ENCODE peak calls at places on chromosomes 16 and 17, in ten cellular contexts. T is K562, F is A549, P is uterus, C is IMR-90, V is prostate gland, X is Peyer's patch, Z is sigmoid colon, E is esophagus squamous epithelium, K is ovary. H is an unnamed sample.
A peak's percentile ranks its signal among the peaks of the same experiment; 100 is the strongest.

GRCh38 chr17:21573961-21574610 is 118.2 kb upstream of the KCNJ18 start:
- DNase-seq in T (peak; percentile 11), F (no peak), P (peak; percentile 72), C (peak; percentile 68), V (no peak), X (no peak), Z (peak; percentile 85), E (no peak), K (peak; percentile 77), H (no peak)

GRCh38 chr17:6482105-6482455 is 37.8 kb downstream of the PIMREG start:
- DNase-seq in T (no peak), F (no peak), P (no peak), C (no peak), V (no peak), X (no peak), Z (no peak), E (no peak), K (no peak), H (no peak)

GRCh38 chr17:2982854-2983636 is 80.4 kb downstream of the OR1D5 start:
- DNase-seq in T (peak; percentile 10), F (peak; percentile 89), P (peak; percentile 88), C (peak; percentile 89), V (no peak), X (no peak), Z (peak; percentile 95), E (no peak), K (peak; percentile 90), H (no peak)

GRCh38 chr16:7330709-7331108 is 1.9 kb upstream of the RBFOX1 start:
- DNase-seq in T (no peak), F (no peak), P (no peak), C (no peak), V (no peak), X (no peak), Z (no peak), E (no peak), K (no peak), H (no peak)

GRCh38 chr17:63834431-63835166 is 7.1 kb upstream of the FTSJ3 start:
- DNase-seq in T (peak; percentile 89), F (peak; percentile 92), P (no peak), C (peak; percentile 85), V (peak; percentile 60), X (peak; percentile 54), Z (peak; percentile 64), E (no peak), K (no peak), H (no peak)

GRCh38 chr17:14307560-14308024 is 6.7 kb downstream of the HS3ST3B1 start:
- DNase-seq in T (peak; percentile 33), F (no peak), P (no peak), C (peak; percentile 83), V (no peak), X (no peak), Z (no peak), E (no peak), K (no peak), H (no peak)

GRCh38 chr17:61310611-61311010 is 89.0 kb upstream of the TBX2 start:
- DNase-seq in T (no peak), F (no peak), P (no peak), C (no peak), V (no peak), X (no peak), Z (no peak), E (no peak), K (no peak), H (no peak)

GRCh38 chr16:56970934-56971767 is 9.4 kb downstream of the CETP start:
- DNase-seq in T (no peak), F (no peak), P (no peak), C (peak; percentile 19), V (no peak), X (peak; percentile 54), Z (no peak), E (no peak), K (no peak), H (no peak)

GRCh38 chr17:45935197-45935709 is 40.9 kb downstream of the MAPT start:
- DNase-seq in T (no peak), F (no peak), P (no peak), C (no peak), V (no peak), X (no peak), Z (no peak), E (no peak), K (no peak), H (no peak)

GRCh38 chr17:49994085-49995054 is 654 bp downstream of the DLX3 start:
- DNase-seq in T (no peak), F (no peak), P (no peak), C (no peak), V (no peak), X (no peak), Z (no peak), E (no peak), K (no peak), H (no peak)

DNA sequence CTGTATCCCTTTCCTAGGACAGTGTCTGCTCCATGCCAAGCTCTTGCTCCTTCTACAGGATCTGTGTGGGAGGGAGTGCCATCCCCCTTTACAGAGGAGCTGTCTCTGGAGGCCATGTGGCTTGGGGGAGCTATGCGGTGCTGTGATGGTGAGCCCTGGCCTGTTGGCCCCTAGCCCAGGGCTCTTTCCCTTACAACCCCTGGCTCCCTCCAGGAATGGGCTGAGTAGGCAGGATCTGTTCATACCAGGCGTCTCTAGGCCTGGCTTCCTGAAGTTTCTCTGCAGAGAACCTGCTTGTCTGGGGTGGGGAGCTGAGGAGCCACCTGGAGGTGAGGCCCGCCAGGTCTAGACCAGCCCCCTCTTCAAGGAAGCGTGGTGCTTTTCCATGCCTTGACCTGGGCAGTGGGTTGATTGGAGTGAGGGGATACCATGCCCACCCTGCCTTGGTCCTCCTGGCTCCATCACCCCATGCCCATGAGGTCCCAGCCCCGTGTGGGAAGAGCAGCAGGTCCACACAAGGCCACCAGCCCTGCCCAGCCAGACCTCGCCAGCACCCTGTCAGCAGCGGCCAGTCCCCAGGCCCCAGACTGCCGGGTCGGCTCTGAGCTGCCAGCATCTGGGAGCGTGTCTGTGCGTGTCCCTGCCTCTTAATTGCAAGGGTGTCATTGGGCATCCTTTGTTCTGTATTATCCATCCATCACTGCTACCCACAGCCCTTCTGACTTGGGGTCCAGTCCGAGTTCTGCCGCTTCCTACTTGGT is 14.7 kb downstream of the LLGL2 start:
- DNase-seq in T (no peak), F (no peak), P (no peak), C (no peak), V (no peak), X (no peak), Z (no peak), E (no peak), K (no peak), H (no peak)
- H3K4me1 ChIP-seq in T (peaks cover 40% of the 10 kb centered on the region), F (peaks cover 18% of the 10 kb centered on the region), P (no peaks in the 10 kb centered on the region), C (no peaks in the 10 kb centered on the region), V (no peaks in the 10 kb centered on the region), X (peaks cover 61% of the 10 kb centered on the region), Z (no peaks in the 10 kb centered on the region), E (peaks cover 7% of the 10 kb centered on the region), K (no peaks in the 10 kb centered on the region), H (peaks cover 7% of the 10 kb centered on the region)

DNA sequence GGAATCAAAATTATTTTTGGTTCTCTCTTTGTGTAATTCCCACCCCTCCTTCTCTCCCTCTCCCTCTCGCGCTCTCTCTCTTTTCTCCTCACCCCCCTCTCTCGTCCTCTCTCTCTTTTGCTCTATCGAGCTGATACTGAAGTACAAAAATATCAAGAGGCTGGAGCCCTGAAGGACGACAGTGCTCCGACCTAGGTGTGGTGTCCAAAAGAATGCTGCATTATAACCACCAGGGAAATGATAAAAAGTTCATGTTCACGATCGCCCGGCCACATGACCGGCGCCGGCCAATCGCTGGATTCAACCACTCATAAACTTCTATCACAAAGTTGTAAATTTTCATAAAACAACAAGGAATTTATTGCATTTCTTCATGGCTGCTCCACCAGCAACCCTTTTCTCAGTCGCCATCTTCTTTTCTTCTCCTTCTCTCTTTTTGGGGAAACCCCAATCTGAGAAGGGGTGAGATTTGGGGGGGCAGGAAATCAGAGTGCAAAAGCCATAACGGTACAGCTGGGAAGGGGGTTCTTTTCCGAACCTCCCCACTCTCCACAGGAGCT is at the start of gene HOXB6:
- DNase-seq in T (peak; percentile 77), F (peak; percentile 67), P (no peak), C (no peak), V (no peak), X (no peak), Z (no peak), E (no peak), K (no peak), H (no peak)
- TF ChIP-seq POLR2A in T (peak; percentile 80), F (peak; percentile 62), P (peak; percentile 39), C (no peak), V (no peak), X (peak; percentile 83), Z (peak; percentile 76), E (no peak), K (no peak), H (no peak)

DNA sequence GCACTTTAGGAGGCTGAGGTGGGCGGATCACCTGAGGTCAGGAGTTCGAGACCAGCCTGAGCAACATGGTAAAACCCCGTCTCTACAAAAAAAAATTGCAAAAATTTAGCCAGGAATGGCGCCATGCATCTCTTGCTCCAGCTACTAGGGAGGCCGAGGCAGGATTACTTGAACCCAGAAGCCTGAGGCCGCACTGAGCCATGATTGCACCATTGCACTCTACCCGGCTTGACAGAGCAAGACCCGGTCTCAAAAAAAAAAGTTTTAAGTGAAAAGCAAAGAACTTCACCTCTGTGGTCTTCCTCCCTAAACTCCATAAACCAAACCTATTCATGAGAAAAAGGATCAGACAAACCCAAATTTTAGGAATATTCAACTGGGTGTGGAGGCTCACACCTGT is 7.0 kb downstream of the CD2BP2 start:
- DNase-seq in T (no peak), F (no peak), P (no peak), C (no peak), V (no peak), X (no peak), Z (no peak), E (no peak), K (no peak), H (no peak)
- H3K4me1 ChIP-seq in T (peaks cover 5% of the 10 kb centered on the region), F (peaks cover 20% of the 10 kb centered on the region), P (peaks cover 8% of the 10 kb centered on the region), C (peaks cover 3% of the 10 kb centered on the region), V (peaks cover 9% of the 10 kb centered on the region), X (peaks cover 30% of the 10 kb centered on the region), Z (peaks cover 23% of the 10 kb centered on the region), E (peaks cover 13% of the 10 kb centered on the region), K (peaks cover 13% of the 10 kb centered on the region), H (peaks cover 19% of the 10 kb centered on the region)

GRCh38 chr16:1412847-1413246 is 1.7 kb downstream of the UNKL start:
- DNase-seq in T (no peak), F (no peak), P (no peak), C (no peak), V (no peak), X (no peak), Z (no peak), E (no peak), K (no peak), H (no peak)

GRCh38 chr16:1408171-1408837 is 6.2 kb downstream of the UNKL start:
- DNase-seq in T (peak; percentile 95), F (peak; percentile 78), P (peak; percentile 95), C (peak; percentile 81), V (peak; percentile 93), X (peak; percentile 96), Z (peak; percentile 97), E (peak; percentile 54), K (peak; percentile 98), H (peak; percentile 93)

GRCh38 chr16:1414532-1415265 is at the start of gene UNKL:
- DNase-seq in T (peak; percentile 82), F (no peak), P (peak; percentile 84), C (peak; percentile 43), V (peak; percentile 64), X (peak; percentile 78), Z (peak; percentile 89), E (no peak), K (peak; percentile 91), H (no peak)

GRCh38 chr16:1416521-1416941 is 2.0 kb upstream of the UNKL start:
- DNase-seq in T (no peak), F (no peak), P (no peak), C (no peak), V (no peak), X (no peak), Z (no peak), E (no peak), K (no peak), H (no peak)

GRCh38 chr16:1413684-1414531 is 596 bp downstream of the UNKL start:
- DNase-seq in T (peak; percentile 79), F (peak; percentile 61), P (peak; percentile 41), C (peak; percentile 27), V (no peak), X (peak; percentile 73), Z (no peak), E (peak; percentile 18), K (peak; percentile 77), H (no peak)
- TF ChIP-seq POLR2A in T (no peak), F (no peak), P (no peak), C (no peak), V (no peak), X (no peak), Z (no peak), E (no peak), K (no peak), H (no peak)